ENCODE peak calls at places on chromosomes 11 and 22, in eight cellular contexts. E, L, Q, V, U, Z, H and W are unnamed samples.

GRCh38 chr11:12089473-12089872 is 20.9 kb upstream of the MICAL2 start:
- DNase-seq in Q (no peak), H (no peak), U (peak), Z (no peak), L (no peak), V (no peak), E (no peak), W (no peak)

GRCh38 chr11:114225662-114226061 is 70.5 kb upstream of the NNMT start:
- DNase-seq in E (no peak), Z (no peak), L (no peak), U (no peak), V (no peak), H (no peak), Q (no peak), W (no peak)

GRCh38 chr11:94525933-94526332 is 13.7 kb downstream of the C11orf97 start:
- DNase-seq in U (peak), H (peak), Z (peak), Q (peak), V (no peak), L (peak), E (peak), W (no peak)

GRCh38 chr11:8717876-8718753 is 35.5 kb downstream of the RPL27A start:
- DNase-seq in E (peak), Q (peak), H (no peak), V (peak), Z (peak), U (peak), L (peak), W (peak)

GRCh38 chr22:37659066-37659896 is 758 bp downstream of the PDXP start:
- DNase-seq in H (peak), V (no peak), Z (peak), E (no peak), L (peak), U (no peak), Q (no peak), W (no peak)

GRCh38 chr11:6614446-6614845 is 2.4 kb upstream of the TAF10 start:
- DNase-seq in V (no peak), Q (no peak), L (no peak), H (no peak), E (no peak), Z (no peak), U (no peak), W (no peak)

GRCh38 chr11:118572914-118573550 is 823 bp downstream of the ARCN1 start:
- DNase-seq in Q (peak), V (no peak), U (peak), Z (no peak), H (no peak), L (no peak), E (peak), W (no peak)

GRCh38 chr11:80521592-80521991 is 1080.8 kb upstream of the TENM4 start:
- DNase-seq in L (no peak), V (no peak), H (no peak), U (no peak), E (no peak), Z (no peak), Q (no peak), W (no peak)

GRCh38 chr11:8733847-8734246 is 51.3 kb downstream of the RPL27A start:
- DNase-seq in E (no peak), U (no peak), Z (no peak), L (no peak), Q (no peak), H (no peak), V (no peak), W (no peak)

GRCh38 chr22:37545703-37546435 is 14.4 kb upstream of the CDC42EP1 start:
- DNase-seq in H (peak), Z (peak), Q (peak), E (peak), V (peak), L (peak), U (peak), W (peak)

GRCh38 chr11:128194226-128194625 is 393.1 kb downstream of the ETS1 start:
- DNase-seq in V (no peak), L (no peak), E (no peak), H (no peak), U (no peak), Z (no peak), Q (no peak), W (no peak)

GRCh38 chr11:14183973-14184372 is 175.0 kb downstream of the RRAS2 start:
- DNase-seq in V (no peak), U (no peak), L (no peak), H (no peak), Z (no peak), E (no peak), Q (no peak), W (no peak)

GRCh38 chr11:68468217-68468828 is 7.8 kb downstream of the PPP6R3 start:
- DNase-seq in H (no peak), L (no peak), U (no peak), Q (no peak), V (no peak), Z (no peak), E (no peak), W (no peak)

GRCh38 chr22:49382451-49382735 is 445.3 kb downstream of the BRD1 start:
- DNase-seq in Z (no peak), V (no peak), H (peak), Q (no peak), L (no peak), U (no peak), E (no peak), W (no peak)

GRCh38 chr22:37053310-37054077 is 2.0 kb downstream of the KCTD17 start:
- DNase-seq in V (no peak), Q (no peak), E (no peak), U (no peak), Z (no peak), H (no peak), L (no peak), W (no peak)

GRCh38 chr22:49372530-49373288 is 455.0 kb downstream of the BRD1 start:
- DNase-seq in E (peak), V (no peak), U (no peak), Q (peak), Z (no peak), L (no peak), H (peak), W (no peak)

GRCh38 chr11:26297179-26297970 is 34.6 kb upstream of the ANO3 start:
- DNase-seq in Z (no peak), H (no peak), U (peak), V (peak), Q (peak), L (no peak), E (peak), W (peak)

GRCh38 chr11:60367009-60367408 is 11.3 kb upstream of the MS4A7 start:
- DNase-seq in Q (no peak), L (no peak), U (no peak), E (no peak), Z (no peak), H (no peak), V (no peak), W (no peak)

GRCh38 chr11:60367896-60368295 is 10.4 kb upstream of the MS4A7 start:
- DNase-seq in H (no peak), U (no peak), V (no peak), Z (no peak), L (no peak), E (no peak), Q (no peak), W (no peak)

GRCh38 chr11:60360621-60361020 is 17.7 kb upstream of the MS4A7 start:
- DNase-seq in L (no peak), V (no peak), H (no peak), Z (no peak), U (no peak), E (no peak), Q (no peak), W (no peak)

GRCh38 chr11:60363542-60364525 is 14.5 kb upstream of the MS4A7 start:
- DNase-seq in H (no peak), U (peak), V (no peak), Q (peak), Z (peak), E (peak), L (no peak), W (no peak)
- TF ChIP-seq CTCF in H (peak), U (peak), V (peak), Q (peak), Z (no peak), E (peak), L (peak), W (peak)

GRCh38 chr11:111926505-111927391 is 8.0 kb downstream of the C11orf52 start:
- DNase-seq in Q (peak), L (peak), Z (peak), V (peak), H (peak), E (peak), U (peak), W (peak)
- H3K4me3 ChIP-seq in Q (peak), L (peak), Z (peak), V (peak), H (peak), E (peak), U (peak), W (peak)

GRCh38 chr22:44890416-44891292 is 119.2 kb downstream of the PHF21B start:
- DNase-seq in U (no peak), E (no peak), L (peak), Q (no peak), H (peak), Z (no peak), V (no peak), W (no peak)
- TF ChIP-seq CTCF in U (no peak), E (no peak), L (no peak), Q (no peak), H (no peak), Z (no peak), V (no peak), W (no peak)

DNA sequence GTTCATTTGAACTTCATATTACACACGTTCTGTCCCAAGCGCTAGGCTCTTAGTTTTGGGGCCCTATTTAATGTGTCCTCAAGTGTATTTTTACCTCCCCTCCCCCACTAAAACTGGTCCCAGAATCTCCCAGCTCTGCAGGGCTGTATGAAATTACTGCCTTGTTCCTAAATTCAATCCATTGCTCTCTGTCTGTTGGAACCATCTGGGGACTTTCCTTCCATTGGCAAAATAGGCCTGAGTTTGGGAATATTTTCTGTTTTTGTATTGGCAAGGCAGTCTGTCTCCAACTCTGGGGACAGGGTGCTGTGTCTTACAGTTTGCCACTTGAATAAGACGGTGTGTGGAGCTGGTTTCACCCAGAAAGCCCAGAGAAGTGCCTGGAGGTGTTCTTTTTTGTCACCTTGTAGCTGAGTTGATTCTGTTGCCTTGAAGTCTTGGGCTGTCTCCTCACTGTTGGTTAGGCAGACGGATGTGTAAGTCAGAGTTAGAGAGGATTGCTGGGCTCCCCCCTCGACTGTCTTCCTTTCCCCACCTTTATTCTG is 1.3 kb downstream of the PACS1 start:
- DNase-seq in E (no peak), V (no peak), Q (no peak), U (no peak), L (no peak), H (no peak), Z (no peak), W (no peak)
- H3K4me3 ChIP-seq in E (peak), V (peak), Q (peak), U (peak), L (peak), H (peak), Z (peak), W (peak)